ENCODE peak calls at places on chromosomes 5 and 9, in seven cellular contexts. X, E, H, M, U, J and B are unnamed samples.
A peak's percentile ranks its signal among the peaks of the same experiment; 100 is the strongest.

GRCh38 chr5:150540615-150541396 is 32.9 kb downstream of the NDST1 start:
- DNase-seq in E (no peak), H (no peak), X (no peak), J (no peak), U (no peak), M (peak; percentile 65), B (no peak)

GRCh38 chr9:6628714-6629113 is 16.8 kb downstream of the GLDC start:
- DNase-seq in M (peak; percentile 61), X (no peak), J (no peak), H (no peak), E (no peak), U (no peak), B (no peak)

GRCh38 chr9:27227192-27227591 is 69.8 kb downstream of the EQTN start:
- DNase-seq in J (no peak), M (peak; percentile 1), X (no peak), H (no peak), E (no peak), U (no peak), B (no peak)

GRCh38 chr9:107068581-107068980 is 205.6 kb downstream of the ZNF462 start:
- DNase-seq in J (no peak), M (peak; percentile 18), E (no peak), X (no peak), U (no peak), H (no peak), B (no peak)

GRCh38 chr9:68640421-68641089 is 64.5 kb upstream of the PIP5K1B start:
- DNase-seq in H (peak; percentile 55), E (no peak), J (no peak), M (no peak), X (no peak), U (no peak), B (no peak)

GRCh38 chr9:281753-282645 is 67.3 kb downstream of the DOCK8 start:
- DNase-seq in M (no peak), H (no peak), E (no peak), U (no peak), J (no peak), X (no peak), B (no peak)

GRCh38 chr5:107470007-107470582 is 200.6 kb downstream of the EFNA5 start:
- DNase-seq in M (no peak), U (no peak), X (no peak), E (no peak), J (no peak), H (no peak), B (no peak)

GRCh38 chr5:24068507-24068906 is 561.1 kb downstream of the PRDM9 start:
- DNase-seq in J (no peak), U (no peak), M (no peak), H (no peak), E (no peak), X (no peak), B (no peak)

GRCh38 chr5:176400382-176401156 is 12.0 kb downstream of the HIGD2A start:
- DNase-seq in X (no peak), E (no peak), M (no peak), J (no peak), U (no peak), H (no peak), B (no peak)

GRCh38 chr5:150506571-150507282 is 1.2 kb upstream of the NDST1 start:
- DNase-seq in X (no peak), U (no peak), E (no peak), H (no peak), M (no peak), J (no peak), B (no peak)

GRCh38 chr5:54905942-54906537 is 79.4 kb downstream of the ESM1 start:
- DNase-seq in U (peak; percentile 44), X (peak; percentile 38), M (peak; percentile 30), J (no peak), E (peak; percentile 43), H (no peak), B (peak; percentile 44)

GRCh38 chr5:111079846-111080245 is 8.3 kb downstream of the TSLP start:
- DNase-seq in U (no peak), E (no peak), M (no peak), J (no peak), X (no peak), H (no peak), B (no peak)

GRCh38 chr5:54959673-54960418 is 25.5 kb downstream of the ESM1 start:
- DNase-seq in J (peak; percentile 7), E (peak; percentile 18), U (peak; percentile 4), X (no peak), M (peak; percentile 5), H (no peak), B (no peak)

GRCh38 chr9:123607987-123608565 is 252.1 kb downstream of the CRB2 start:
- DNase-seq in H (peak; percentile 88), U (no peak), X (no peak), E (no peak), M (no peak), J (no peak), B (no peak)

GRCh38 chr5:76622973-76623596 is at the start of gene F2RL2:
- DNase-seq in H (no peak), X (no peak), E (peak; percentile 15), M (no peak), U (no peak), J (no peak), B (peak; percentile 25)

GRCh38 chr9:18785604-18786003 is 247.4 kb downstream of the SAXO1 start:
- DNase-seq in X (no peak), H (no peak), E (no peak), M (no peak), U (no peak), J (no peak), B (no peak)

GRCh38 chr5:172503925-172504730 is 49.8 kb upstream of the SH3PXD2B start:
- DNase-seq in X (no peak), E (no peak), U (no peak), M (no peak), H (no peak), J (no peak), B (no peak)

GRCh38 chr9:34252670-34253459 is 74.0 kb downstream of the UBAP1 start:
- DNase-seq in J (peak; percentile 31), U (peak; percentile 18), X (peak; percentile 72), M (peak; percentile 50), H (no peak), E (peak; percentile 82), B (peak; percentile 56)

GRCh38 chr5:169112016-169112415 is 188.9 kb downstream of the SLIT3 start:
- DNase-seq in U (no peak), M (no peak), E (no peak), X (no peak), H (no peak), J (no peak), B (no peak)
- TF ChIP-seq YY1 in U (no peak), M (no peak), E (no peak), X (no peak), H (no peak), J (no peak), B (no peak)

GRCh38 chr9:86589273-86589672 is 235.1 kb upstream of the TUT7 start:
- DNase-seq in H (no peak), X (no peak), J (no peak), E (peak; percentile 6), M (no peak), U (no peak), B (no peak)

GRCh38 chr9:86586144-86586494 is 231.9 kb upstream of the TUT7 start:
- DNase-seq in H (no peak), U (no peak), J (no peak), E (no peak), M (no peak), X (no peak), B (no peak)

GRCh38 chr9:86591472-86591871 is 237.3 kb upstream of the TUT7 start:
- DNase-seq in H (no peak), M (no peak), U (no peak), J (no peak), E (no peak), X (no peak), B (no peak)

GRCh38 chr9:86580688-86581087 is 226.5 kb upstream of the TUT7 start:
- DNase-seq in J (no peak), X (no peak), H (no peak), U (no peak), M (no peak), E (no peak), B (no peak)

GRCh38 chr9:86585422-86586143 is 231.4 kb upstream of the TUT7 start:
- DNase-seq in X (no peak), M (no peak), U (no peak), H (no peak), E (no peak), J (no peak), B (no peak)
- H3K9ac ChIP-seq in X (no peak overlapping the region), M (no peak overlapping the region), U (no peak overlapping the region), H (no peak overlapping the region), E (no peak overlapping the region), J (no peak overlapping the region), B (no peak overlapping the region)

DNA sequence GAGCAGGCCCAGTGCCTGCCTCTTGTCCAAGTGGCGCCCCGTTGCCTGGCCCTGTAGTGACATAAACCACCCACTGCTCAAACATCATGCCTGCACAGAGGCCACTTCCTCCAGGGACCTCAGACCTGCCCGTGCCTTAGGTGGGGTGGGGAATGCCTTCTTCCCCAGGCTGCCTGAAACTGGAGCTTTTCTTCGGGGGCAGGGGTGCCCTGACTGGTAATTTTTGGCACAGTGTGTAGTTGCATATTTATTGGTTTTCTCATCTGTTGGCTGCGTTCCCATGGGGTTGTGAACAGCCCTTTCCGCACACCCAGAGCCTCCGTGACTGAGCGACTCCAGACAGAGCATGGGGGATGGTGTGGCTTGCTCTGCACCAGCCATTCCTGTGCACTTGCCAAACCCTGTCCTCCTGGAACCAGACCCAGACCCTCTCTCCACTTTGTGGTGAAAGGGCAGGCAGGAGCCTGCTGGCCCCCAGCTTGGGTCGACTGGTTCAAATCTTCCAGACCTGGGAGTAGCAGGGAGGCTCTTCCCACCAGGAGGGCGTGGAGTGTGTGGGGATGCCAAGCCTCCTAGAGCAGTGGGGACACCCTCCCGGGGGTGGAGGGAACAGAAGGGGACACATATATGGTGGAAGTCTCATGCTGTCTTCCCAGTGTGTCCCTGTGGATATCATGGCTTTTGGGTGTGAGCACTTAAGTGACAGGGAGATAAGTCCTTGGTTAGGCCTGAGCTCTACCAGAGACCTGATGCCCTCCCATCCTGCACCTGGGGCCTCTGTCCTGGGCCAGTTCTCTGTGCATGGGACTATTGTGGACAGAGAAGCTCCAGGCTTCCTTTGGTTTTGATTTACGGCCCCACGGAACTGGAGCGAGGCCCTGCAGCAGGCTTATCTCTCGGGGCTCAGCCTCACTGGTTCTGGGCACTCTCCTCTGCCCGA is 39.6 kb downstream of the WNK2 start:
- DNase-seq in M (no peak), J (no peak), U (peak; percentile 56), X (peak; percentile 81), E (no peak), H (no peak), B (no peak)
- TF ChIP-seq YY1 in M (no peak), J (no peak), U (peak; percentile 52), X (no peak), E (no peak), H (no peak), B (no peak)

DNA sequence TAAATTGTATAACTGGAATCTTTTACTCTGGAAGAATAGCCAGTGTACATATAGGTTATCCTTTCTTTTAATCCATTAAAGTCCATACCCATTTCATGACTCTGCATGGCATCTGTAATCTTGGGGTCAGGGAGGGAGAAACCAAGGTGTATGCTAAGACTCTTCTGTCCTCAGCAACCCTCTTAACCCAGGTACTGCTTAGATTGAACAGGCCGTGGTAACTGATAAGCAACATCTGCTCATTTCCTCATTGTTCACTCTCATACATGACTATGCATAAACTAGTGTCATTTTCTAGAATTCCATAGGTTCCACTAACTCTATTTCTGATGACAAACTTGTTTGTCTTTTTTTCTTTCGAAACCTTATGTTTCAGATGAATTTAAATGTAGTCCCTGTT is 69.3 kb upstream of the IFNE start:
- DNase-seq in J (no peak), H (no peak), M (no peak), E (no peak), U (no peak), X (no peak), B (no peak)
- H3K9ac ChIP-seq in J (no peak overlapping the region), H (no peak overlapping the region), M (no peak overlapping the region), E (no peak overlapping the region), U (peak overlapping the region; percentile 82), X (no peak overlapping the region), B (no peak overlapping the region)

GRCh38 chr9:87197349-87198130 is 250.2 kb upstream of the GAS1 start:
- DNase-seq in E (no peak), J (no peak), H (no peak), M (no peak), X (no peak), U (no peak), B (no peak)
- TF ChIP-seq YY1 in E (no peak), J (no peak), H (no peak), M (no peak), X (no peak), U (no peak), B (no peak)